ENCODE peak calls at places on chromosomes 2 and 18, in seven cellular contexts. S is K562, N is SK-N-SH, T is adrenal gland, Q is mammary epithelial cell, X is transverse colon, A is upper lobe of right lung. J is an unnamed sample.
A peak's percentile ranks its signal among the peaks of the same experiment; 100 is the strongest.

GRCh38 chr18:23862071-23862470 is 152.5 kb upstream of the TTC39C start:
- DNase-seq in S (no peak), N (no peak), T (no peak), Q (peak; percentile 94), X (no peak), A (no peak), J (peak; percentile 18)

GRCh38 chr2:112630268-112630667 is 15.5 kb upstream of the SLC20A1 start:
- DNase-seq in S (no peak), N (no peak), T (peak; percentile 13), Q (no peak), X (no peak), A (peak; percentile 8), J (no peak)

GRCh38 chr18:6055711-6056110 is 160.4 kb upstream of the TMEM200C start:
- DNase-seq in S (no peak), N (peak; percentile 3), T (no peak), Q (no peak), X (no peak), A (no peak), J (no peak)

GRCh38 chr2:203500951-203501350 is 34.1 kb downstream of the RAPH1 start:
- DNase-seq in S (no peak), N (no peak), T (no peak), Q (no peak), X (no peak), A (no peak), J (no peak)

GRCh38 chr2:166539340-166540162 is 45.5 kb upstream of the SCN7A start:
- DNase-seq in S (peak; percentile 46), N (peak; percentile 39), T (peak; percentile 53), Q (peak; percentile 43), X (no peak), A (no peak), J (peak; percentile 84)

GRCh38 chr2:170530284-170530745 is 184.8 kb upstream of the SP5 start:
- DNase-seq in S (no peak), N (peak; percentile 51), T (peak; percentile 86), Q (no peak), X (peak; percentile 79), A (peak; percentile 85), J (peak; percentile 46)

GRCh38 chr2:152354069-152354755 is 19.2 kb downstream of the FMNL2 start:
- DNase-seq in S (no peak), N (no peak), T (no peak), Q (no peak), X (no peak), A (no peak), J (no peak)

GRCh38 chr18:8801263-8801901 is 96.0 kb downstream of the MTCL1 start:
- DNase-seq in S (no peak), N (no peak), T (no peak), Q (no peak), X (no peak), A (no peak), J (no peak)

GRCh38 chr18:2070636-2071035 is 500.7 kb downstream of the METTL4 start:
- DNase-seq in S (no peak), N (no peak), T (no peak), Q (no peak), X (no peak), A (no peak), J (no peak)

GRCh38 chr18:6031004-6031403 is 135.7 kb upstream of the TMEM200C start:
- DNase-seq in S (no peak), N (no peak), T (no peak), Q (no peak), X (no peak), A (no peak), J (no peak)

GRCh38 chr18:59219672-59220163 is at the start of gene GRP:
- DNase-seq in S (no peak), N (peak; percentile 42), T (no peak), Q (no peak), X (no peak), A (no peak), J (peak; percentile 66)

GRCh38 chr2:225290723-225291400 is 108.6 kb upstream of the NYAP2 start:
- DNase-seq in S (no peak), N (no peak), T (no peak), Q (no peak), X (no peak), A (no peak), J (no peak)

DNA sequence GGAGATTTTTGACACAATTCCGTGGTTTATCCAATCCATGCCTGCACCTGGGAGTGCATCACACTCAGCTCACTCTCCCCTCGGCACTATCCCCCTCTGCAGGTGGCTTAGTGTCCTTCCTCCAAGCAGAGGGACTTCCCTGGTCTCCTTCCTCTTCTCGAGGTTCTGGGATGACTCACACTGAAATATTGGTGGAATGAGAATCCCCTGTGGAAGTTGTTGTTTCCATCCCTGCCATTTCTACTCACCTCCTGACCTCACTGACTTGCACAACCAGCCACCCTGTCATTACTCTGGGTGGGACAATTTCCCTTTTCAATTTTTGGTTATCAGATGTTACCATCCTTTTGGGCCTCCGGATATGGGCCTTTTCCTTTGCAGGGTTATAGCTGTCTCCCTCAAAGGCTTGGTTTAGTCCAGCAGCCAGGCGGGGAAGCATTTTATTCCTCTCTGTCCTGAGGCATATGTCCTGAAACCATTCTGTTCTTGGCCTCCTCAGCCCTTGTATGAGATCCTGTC is 59.9 kb downstream of the PTPRM start:
- DNase-seq in S (no peak), N (no peak), T (peak; percentile 58), Q (peak; percentile 65), X (no peak), A (no peak), J (no peak)
- TF ChIP-seq CTCF in S (no peak), N (no peak), T (no peak), Q (peak; percentile 26), X (no peak), A (no peak), J (no peak)

GRCh38 chr2:136112317-136112891 is 5.5 kb downstream of the CXCR4 start:
- DNase-seq in S (no peak), N (peak; percentile 25), T (no peak), Q (no peak), X (no peak), A (no peak), J (no peak)
- H3K27me3 ChIP-seq in S (peaks cover 18% of the 10 kb centered on the region), N (peaks cover 31% of the 10 kb centered on the region), T (no peaks in the 10 kb centered on the region), Q (peaks cover 32% of the 10 kb centered on the region), X (peaks cover 43% of the 10 kb centered on the region), A (peaks cover 27% of the 10 kb centered on the region), J (peaks cover 100% of the 10 kb centered on the region)

GRCh38 chr2:220410296-220410695 is 782.9 kb downstream of the SLC4A3 start:
- DNase-seq in S (no peak), N (no peak), T (no peak), Q (no peak), X (no peak), A (no peak), J (no peak)
- H3K9me3 ChIP-seq in S (no peaks in the 10 kb centered on the region), N (peaks cover 24% of the 10 kb centered on the region), T (no peaks in the 10 kb centered on the region), Q (no peaks in the 10 kb centered on the region), X (peaks cover 3% of the 10 kb centered on the region), A (peaks cover 6% of the 10 kb centered on the region), J (peaks cover 13% of the 10 kb centered on the region)

DNA sequence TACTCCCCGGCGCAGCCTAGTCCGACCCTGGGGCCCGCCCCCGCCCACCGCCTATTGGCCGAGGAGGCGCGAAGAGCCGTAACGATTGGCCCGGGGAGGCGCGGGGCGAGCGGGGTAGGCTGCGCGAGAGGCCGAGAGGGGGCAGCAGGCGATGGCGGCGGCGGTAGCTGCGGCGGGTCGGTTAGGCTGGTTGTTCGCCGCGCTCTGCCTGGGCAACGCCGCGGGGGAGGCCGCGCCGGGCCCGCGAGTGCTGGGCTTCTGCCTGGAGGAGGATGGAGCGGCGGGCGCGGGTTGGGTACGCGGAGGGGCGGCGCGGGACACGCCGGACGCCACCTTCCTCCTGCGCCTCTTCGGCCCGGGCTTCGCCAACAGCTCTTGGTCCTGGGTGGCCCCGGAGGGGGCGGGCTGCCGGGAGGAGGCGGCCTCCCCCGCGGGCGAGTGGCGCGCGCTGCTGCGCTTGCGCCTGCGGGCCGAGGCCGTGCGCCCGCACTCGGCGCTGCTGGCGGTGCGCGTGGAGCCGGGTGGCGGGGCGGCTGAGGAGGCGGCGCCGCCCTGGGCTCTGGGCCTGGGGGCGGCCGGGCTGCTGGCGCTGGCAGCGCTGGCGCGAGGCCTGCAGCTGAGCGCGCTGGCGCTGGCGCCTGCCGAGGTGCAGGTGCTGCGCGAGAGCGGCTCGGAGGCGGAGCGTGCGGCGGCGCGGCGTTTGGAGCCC is at the start of gene CNNM3:
- DNase-seq in S (peak; percentile 99), N (peak; percentile 99), T (peak; percentile 97), Q (peak; percentile 94), X (peak; percentile 98), A (peak; percentile 99), J (peak; percentile 97)
- TF ChIP-seq CTCF in S (peak; percentile 59), N (peak; percentile 55), T (peak; percentile 49), Q (peak; percentile 69), X (peak; percentile 89), A (peak; percentile 65), J (peak; percentile 52)

GRCh38 chr2:237423891-237424290 is 9.9 kb upstream of the COL6A3 start:
- DNase-seq in S (no peak), N (no peak), T (no peak), Q (no peak), X (no peak), A (no peak), J (no peak)
- H3K27me3 ChIP-seq in S (no peaks in the 10 kb centered on the region), N (no peaks in the 10 kb centered on the region), T (peaks cover 13% of the 10 kb centered on the region), Q (no peaks in the 10 kb centered on the region), X (peaks cover 10% of the 10 kb centered on the region), A (no peaks in the 10 kb centered on the region), J (peaks cover 14% of the 10 kb centered on the region)

J was measured in A673.